ENCODE peak calls at places on chromosomes 12 and 14, in five cellular contexts. E is CD4-positive, alpha-beta T cell; I is fibroblast of the aortic adventitia; V is SK-N-SH; X is aorta. P is an unnamed sample.

GRCh38 chr14:90846511-90846910 is 30.3 kb upstream of the TTC7B start:
- DNase-seq in E (no peak), I (peak; percentile 51), V (no peak), X (no peak), P (no peak)

GRCh38 chr14:76518366-76518765 is 142.4 kb downstream of the ESRRB start:
- DNase-seq in E (no peak), I (no peak), V (no peak), X (no peak), P (no peak)

GRCh38 chr14:70002589-70003240 is 123.5 kb downstream of the SMOC1 start:
- DNase-seq in E (no peak), I (no peak), V (no peak), X (no peak), P (no peak)

GRCh38 chr12:74393265-74393664 is 144.4 kb upstream of the ATXN7L3B start:
- DNase-seq in E (no peak), I (no peak), V (no peak), X (no peak), P (no peak)

GRCh38 chr12:54360717-54361456 is 3.4 kb downstream of the GPR84 start:
- DNase-seq in E (peak; percentile 37), I (peak; percentile 83), V (peak; percentile 66), X (peak; percentile 89), P (peak; percentile 92)

GRCh38 chr14:32381869-32382268 is 52.8 kb downstream of the AKAP6 start:
- DNase-seq in E (no peak), I (peak; percentile 15), V (no peak), X (no peak), P (no peak)

GRCh38 chr14:64841772-64842490 is 37.8 kb downstream of the SPTB start:
- DNase-seq in E (no peak), I (no peak), V (no peak), X (peak; percentile 76), P (no peak)

GRCh38 chr12:118189761-118190181 is 53.8 kb downstream of the PEBP1 start:
- DNase-seq in E (no peak), I (peak; percentile 65), V (peak; percentile 53), X (peak; percentile 73), P (peak; percentile 73)

GRCh38 chr12:120534703-120535655 is 823 bp downstream of the RNF10 start:
- DNase-seq in E (peak; percentile 18), I (peak; percentile 80), V (peak; percentile 86), X (peak; percentile 83), P (peak; percentile 85)

GRCh38 chr14:93057586-93058280 is 58.0 kb downstream of the ITPK1 start:
- DNase-seq in E (no peak), I (no peak), V (no peak), X (no peak), P (no peak)

GRCh38 chr12:1607940-1608782 is 13.8 kb upstream of the FBXL14 start:
- DNase-seq in E (no peak), I (peak; percentile 84), V (no peak), X (no peak), P (no peak)

GRCh38 chr14:71324767-71325272 is 417.6 kb downstream of the PCNX1 start:
- DNase-seq in E (no peak), I (no peak), V (no peak), X (no peak), P (no peak)

GRCh38 chr14:103067231-103067954 is 10.0 kb upstream of the CDC42BPB start:
- DNase-seq in E (no peak), I (peak; percentile 91), V (no peak), X (no peak), P (no peak)

GRCh38 chr12:5586201-5586600 is 154.3 kb downstream of the NTF3 start:
- DNase-seq in E (no peak), I (no peak), V (no peak), X (no peak), P (no peak)

GRCh38 chr12:126233625-126234024 is 1168.4 kb downstream of the AACS start:
- DNase-seq in E (no peak), I (peak; percentile 71), V (no peak), X (no peak), P (no peak)

GRCh38 chr12:80966001-80966400 is 28.3 kb upstream of the LIN7A start:
- DNase-seq in E (no peak), I (no peak), V (no peak), X (no peak), P (no peak)

GRCh38 chr12:19648173-19648572 is 208.9 kb downstream of the AEBP2 start:
- DNase-seq in E (no peak), I (no peak), V (no peak), X (no peak), P (no peak)

GRCh38 chr12:104340917-104341611 is 37.5 kb downstream of the EID3 start:
- DNase-seq in E (no peak), I (no peak), V (no peak), X (no peak), P (no peak)

GRCh38 chr12:111438501-111438900 is 32.8 kb downstream of the SH2B3 start:
- DNase-seq in E (peak; percentile 55), I (peak; percentile 44), V (no peak), X (peak; percentile 84), P (peak; percentile 46)

GRCh38 chr14:32306549-32306948 is 22.5 kb upstream of the AKAP6 start:
- DNase-seq in E (no peak), I (no peak), V (no peak), X (no peak), P (no peak)

GRCh38 chr14:94135476-94135875 is 6.1 kb upstream of the IFI27L2 start:
- DNase-seq in E (no peak), I (no peak), V (no peak), X (no peak), P (no peak)

GRCh38 chr12:89349814-89350213 is 2.5 kb downstream of the DUSP6 start:
- DNase-seq in E (no peak), I (peak; percentile 73), V (peak; percentile 38), X (no peak), P (no peak)

GRCh38 chr12:121915841-121916321 is 2.5 kb upstream of the CFAP251 start:
- DNase-seq in E (no peak), I (peak; percentile 42), V (no peak), X (no peak), P (no peak)

GRCh38 chr12:109192358-109192757 is 76.0 kb downstream of the ACACB start:
- DNase-seq in E (no peak), I (peak; percentile 52), V (no peak), X (no peak), P (no peak)

GRCh38 chr14:71532790-71533189 is 399.4 kb upstream of the RGS6 start:
- DNase-seq in E (no peak), I (no peak), V (no peak), X (no peak), P (no peak)

GRCh38 chr14:49970474-49971147 is 77.7 kb downstream of the ARF6 start:
- DNase-seq in E (no peak), I (peak; percentile 95), V (no peak), X (no peak), P (no peak)

GRCh38 chr14:21382095-21382494 is 1.7 kb downstream of the SUPT16H start:
- DNase-seq in E (no peak), I (peak; percentile 21), V (no peak), X (no peak), P (no peak)

GRCh38 chr12:72632286-72632685 is 360.1 kb downstream of the TRHDE start:
- DNase-seq in E (no peak), I (no peak), V (no peak), X (no peak), P (no peak)

GRCh38 chr12:75103822-75104221 is 105.8 kb downstream of the KCNC2 start:
- DNase-seq in E (no peak), I (no peak), V (no peak), X (no peak), P (no peak)

GRCh38 chr12:78560633-78561032 is 303.9 kb upstream of the SYT1 start:
- DNase-seq in E (no peak), I (no peak), V (no peak), X (no peak), P (no peak)

GRCh38 chr12:124829708-124830304 is 33.9 kb downstream of the SCARB1 start:
- DNase-seq in E (no peak), I (no peak), V (no peak), X (no peak), P (no peak)

GRCh38 chr12:130205531-130205930 is 43.3 kb downstream of the FZD10 start:
- DNase-seq in E (no peak), I (no peak), V (no peak), X (no peak), P (peak; percentile 35)

GRCh38 chr12:89829434-89829975 is 120.9 kb upstream of the ATP2B1 start:
- DNase-seq in E (no peak), I (peak; percentile 21), V (no peak), X (no peak), P (no peak)

GRCh38 chr14:64762044-64763034 is 58.1 kb downstream of the PLEKHG3 start:
- DNase-seq in E (peak; percentile 37), I (peak; percentile 98), V (peak; percentile 87), X (peak; percentile 92), P (no peak)